ENCODE peak calls at places on chromosomes 16 and 17, in six cellular contexts. E is H1, S is HepG2, O is GM12891, N is GM12878, Z is K562. G is an unnamed sample.

GRCh38 chr16:72008424-72009216 is at the start of gene DHODH:
- DNase-seq in E (peak; percentile 93), S (peak; percentile 99), O (peak; percentile 100), N (peak; percentile 93), Z (peak; percentile 98), G (peak; percentile 99)

GRCh38 chr16:53159781-53160436 is 105.1 kb downstream of the CHD9 start:
- DNase-seq in E (peak; percentile 50), S (peak; percentile 60), O (peak; percentile 6), N (peak; percentile 20), Z (peak; percentile 74), G (no peak)

GRCh38 chr17:75845933-75846700 is 1.9 kb upstream of the UNC13D start:
- DNase-seq in E (no peak), S (no peak), O (peak; percentile 7), N (no peak), Z (no peak), G (no peak)

GRCh38 chr16:87390641-87391323 is 1.4 kb upstream of the MAP1LC3B start:
- DNase-seq in E (no peak), S (no peak), O (no peak), N (no peak), Z (no peak), G (no peak)

GRCh38 chr16:75908301-75908700 is 182.0 kb upstream of the CPHXL start:
- DNase-seq in E (no peak), S (no peak), O (no peak), N (no peak), Z (no peak), G (no peak)

GRCh38 chr16:26196310-26196709 is 504.6 kb downstream of the HS3ST4 start:
- DNase-seq in E (no peak), S (no peak), O (no peak), N (no peak), Z (no peak), G (no peak)

GRCh38 chr16:84774810-84775209 is 45.0 kb upstream of the CRISPLD2 start:
- DNase-seq in E (no peak), S (no peak), O (no peak), N (no peak), Z (no peak), G (no peak)

GRCh38 chr16:57624044-57624688 is 4.3 kb upstream of the ADGRG1 start:
- DNase-seq in E (no peak), S (peak; percentile 87), O (no peak), N (no peak), Z (no peak), G (no peak)

GRCh38 chr16:22077700-22078313 is 14.5 kb upstream of the VWA3A start:
- DNase-seq in E (peak; percentile 84), S (peak; percentile 62), O (peak; percentile 24), N (no peak), Z (peak; percentile 68), G (peak; percentile 25)

GRCh38 chr16:75120253-75120652 is 3.7 kb upstream of the LDHD start:
- DNase-seq in E (no peak), S (no peak), O (no peak), N (no peak), Z (no peak), G (no peak)

GRCh38 chr16:3170440-3171180 is 17.4 kb upstream of the OR1F1 start:
- DNase-seq in E (peak; percentile 77), S (no peak), O (no peak), N (no peak), Z (no peak), G (no peak)

GRCh38 chr16:30786936-30787612 is at the start of gene ZNF629:
- DNase-seq in E (peak; percentile 87), S (peak; percentile 79), O (peak; percentile 52), N (no peak), Z (peak; percentile 80), G (no peak)

GRCh38 chr17:62781826-62782225 is 26.3 kb downstream of the MARCHF10 start:
- DNase-seq in E (no peak), S (peak; percentile 20), O (no peak), N (no peak), Z (no peak), G (no peak)

GRCh38 chr16:54015147-54015546 is 271.4 kb downstream of the IRX3 start:
- DNase-seq in E (no peak), S (no peak), O (no peak), N (no peak), Z (no peak), G (no peak)

GRCh38 chr17:50198026-50198669 is 3.3 kb downstream of the COL1A1 start:
- DNase-seq in E (no peak), S (peak; percentile 72), O (no peak), N (no peak), Z (peak; percentile 67), G (no peak)

GRCh38 chr17:59165933-59166342 is 10.4 kb downstream of the PRR11 start:
- DNase-seq in E (peak; percentile 57), S (peak; percentile 67), O (peak; percentile 29), N (peak; percentile 57), Z (peak; percentile 60), G (no peak)

GRCh38 chr17:66451188-66452149 is 149.1 kb downstream of the PRKCA start:
- DNase-seq in E (peak; percentile 74), S (peak; percentile 89), O (no peak), N (no peak), Z (peak; percentile 59), G (no peak)

GRCh38 chr17:67386965-67387551 is 10.0 kb downstream of the PITPNC1 start:
- DNase-seq in E (peak; percentile 91), S (peak; percentile 56), O (no peak), N (no peak), Z (peak; percentile 70), G (no peak)

GRCh38 chr17:4365628-4366311 is 705 bp downstream of the UBE2G1 start:
- DNase-seq in E (peak; percentile 78), S (no peak), O (no peak), N (no peak), Z (peak; percentile 43), G (no peak)

DNA sequence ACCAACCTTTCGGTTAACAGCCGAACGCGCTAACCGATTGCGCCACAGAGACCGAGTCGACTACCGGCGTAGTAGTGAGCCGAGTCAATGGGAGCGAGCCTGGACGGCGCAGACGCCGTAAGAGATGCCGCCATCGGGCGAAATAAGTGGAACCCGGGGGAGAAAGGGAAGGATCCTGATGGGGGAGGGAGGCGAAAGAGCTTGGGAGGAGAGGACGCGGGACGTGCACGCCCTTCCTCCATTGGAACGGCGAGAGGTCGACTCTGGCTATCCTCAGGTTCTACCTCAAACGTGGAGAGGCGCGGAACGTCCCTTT is 780 bp upstream of the PSMB3 start:
- DNase-seq in E (peak; percentile 95), S (peak; percentile 83), O (no peak), N (peak; percentile 80), Z (peak; percentile 87), G (no peak)
- TF ChIP-seq POLR2AphosphoS5 in E (no peak), S (no peak), O (no peak), N (peak; percentile 2), Z (peak; percentile 30), G (no peak)

DNA sequence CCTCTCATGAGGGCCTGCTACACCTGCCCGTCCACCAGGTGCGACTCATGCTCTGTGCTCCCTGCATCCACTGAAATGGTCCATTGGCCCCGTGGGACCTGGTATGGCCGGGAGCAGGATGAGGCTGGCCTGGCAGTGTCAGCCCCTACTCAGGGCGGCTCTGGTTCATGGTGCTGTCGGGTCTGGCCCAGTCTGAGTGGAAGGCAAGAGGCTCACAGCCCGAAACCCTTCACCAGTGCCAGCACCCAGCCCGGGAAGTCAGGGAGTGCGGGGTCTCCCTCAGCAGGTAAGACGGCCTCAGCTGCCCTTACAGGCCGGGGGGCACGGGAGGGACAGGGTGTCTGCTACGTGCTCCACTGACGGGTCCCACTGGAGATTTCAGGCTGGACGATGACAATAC is 40.5 kb upstream of the RASD1 start:
- DNase-seq in E (no peak), S (no peak), O (no peak), N (no peak), Z (no peak), G (no peak)
- TF ChIP-seq TAF1 in E (no peak), S (no peak), O (no peak), N (no peak), Z (no peak), G (no peak)

GRCh38 chr16:56609463-56609921 is 1.1 kb downstream of the MT2A start:
- DNase-seq in E (no peak), S (peak; percentile 75), O (peak; percentile 57), N (peak; percentile 87), Z (peak; percentile 66), G (peak; percentile 46)
- TF ChIP-seq POLR2A in E (no peak), S (no peak), O (no peak), N (no peak), Z (no peak), G (no peak)

DNA sequence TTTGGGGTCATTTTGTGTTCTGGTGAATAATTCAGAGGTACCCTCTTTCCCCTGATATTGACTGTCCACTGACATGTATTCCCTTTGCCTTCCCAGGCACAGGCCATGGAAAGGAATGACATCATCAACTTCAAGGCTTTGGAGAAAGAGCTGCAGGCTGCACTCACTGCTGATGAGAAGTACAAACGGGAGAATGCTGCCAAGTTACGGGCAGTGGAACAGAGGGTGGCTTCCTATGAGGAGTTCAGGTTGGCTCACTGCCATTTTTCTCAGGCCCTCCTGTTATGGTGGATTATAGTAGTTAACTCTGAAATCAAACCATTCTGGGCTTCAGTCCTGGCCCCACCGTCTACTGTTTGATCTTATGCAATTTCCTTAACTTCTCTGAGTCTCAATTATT is 1.6 kb upstream of the EFTUD2 start:
- DNase-seq in E (no peak), S (no peak), O (no peak), N (no peak), Z (no peak), G (no peak)
- TF ChIP-seq POLR2AphosphoS5 in E (no peak), S (no peak), O (no peak), N (no peak), Z (no peak), G (no peak)

G was measured in GM12892.